ENCODE peak calls at places on chromosome 14, in five cellular contexts. T is IMR-90, E is A549, Q is K562, Y is SK-N-SH. I is an unnamed sample.

GRCh38 chr14:95515523-95516517 is 630 bp downstream of the SYNE3 start:
- DNase-seq in T (peak), E (peak), Q (peak), Y (peak), I (no peak)

GRCh38 chr14:34496679-34497513 is 34.9 kb upstream of the SPTSSA start:
- DNase-seq in T (peak), E (peak), Q (peak), Y (peak), I (no peak)

GRCh38 chr14:93984070-93984469 is 7.7 kb upstream of the ASB2 start:
- DNase-seq in T (peak), E (no peak), Q (no peak), Y (no peak), I (no peak)

GRCh38 chr14:104586832-104587620 is 7.5 kb downstream of the C14orf180 start:
- DNase-seq in T (no peak), E (no peak), Q (no peak), Y (peak), I (no peak)

GRCh38 chr14:23219075-23219474 is 18.7 kb upstream of the RNF212B start:
- DNase-seq in T (no peak), E (no peak), Q (no peak), Y (no peak), I (no peak)

GRCh38 chr14:79011091-79011919 is 841.1 kb downstream of the NRXN3 start:
- DNase-seq in T (peak), E (peak), Q (peak), Y (peak), I (no peak)

GRCh38 chr14:83291716-83292115 is 1758.1 kb upstream of the SEL1L start:
- DNase-seq in T (peak), E (no peak), Q (no peak), Y (no peak), I (no peak)

GRCh38 chr14:31294736-31295398 is 87.3 kb upstream of the HECTD1 start:
- DNase-seq in T (peak), E (no peak), Q (no peak), Y (no peak), I (no peak)

GRCh38 chr14:47149326-47149725 is 497.7 kb upstream of the RPL10L start:
- DNase-seq in T (no peak), E (no peak), Q (no peak), Y (no peak), I (no peak)

GRCh38 chr14:97290977-97291376 is 493.8 kb downstream of the VRK1 start:
- DNase-seq in T (no peak), E (no peak), Q (no peak), Y (no peak), I (no peak)

GRCh38 chr14:77023001-77023996 is 5.2 kb downstream of the IRF2BPL start:
- DNase-seq in T (peak), E (peak), Q (no peak), Y (peak), I (no peak)

GRCh38 chr14:92457018-92457565 is 56.5 kb upstream of the RIN3 start:
- DNase-seq in T (no peak), E (no peak), Q (no peak), Y (no peak), I (no peak)

GRCh38 chr14:91872011-91872476 is 4.7 kb upstream of the TC2N start:
- DNase-seq in T (no peak), E (peak), Q (no peak), Y (no peak), I (peak)

GRCh38 chr14:99389171-99389826 is 91.4 kb downstream of the SETD3 start:
- DNase-seq in T (peak), E (peak), Q (peak), Y (peak), I (no peak)

GRCh38 chr14:94689218-94689984 is 77.2 kb downstream of the SERPINA3 start:
- DNase-seq in T (peak), E (peak), Q (peak), Y (peak), I (no peak)

GRCh38 chr14:30125322-30125944 is 197.8 kb upstream of the PRKD1 start:
- DNase-seq in T (no peak), E (no peak), Q (no peak), Y (no peak), I (no peak)

GRCh38 chr14:98293527-98293926 is 978.5 kb downstream of the BCL11B start:
- DNase-seq in T (no peak), E (no peak), Q (no peak), Y (no peak), I (no peak)

GRCh38 chr14:68625366-68626090 is 167.3 kb downstream of the ZFP36L1 start:
- DNase-seq in T (no peak), E (no peak), Q (no peak), Y (no peak), I (no peak)
- H3K27ac ChIP-seq in T (no peak), E (no peak), Q (no peak), Y (no peak), I (no peak)

DNA sequence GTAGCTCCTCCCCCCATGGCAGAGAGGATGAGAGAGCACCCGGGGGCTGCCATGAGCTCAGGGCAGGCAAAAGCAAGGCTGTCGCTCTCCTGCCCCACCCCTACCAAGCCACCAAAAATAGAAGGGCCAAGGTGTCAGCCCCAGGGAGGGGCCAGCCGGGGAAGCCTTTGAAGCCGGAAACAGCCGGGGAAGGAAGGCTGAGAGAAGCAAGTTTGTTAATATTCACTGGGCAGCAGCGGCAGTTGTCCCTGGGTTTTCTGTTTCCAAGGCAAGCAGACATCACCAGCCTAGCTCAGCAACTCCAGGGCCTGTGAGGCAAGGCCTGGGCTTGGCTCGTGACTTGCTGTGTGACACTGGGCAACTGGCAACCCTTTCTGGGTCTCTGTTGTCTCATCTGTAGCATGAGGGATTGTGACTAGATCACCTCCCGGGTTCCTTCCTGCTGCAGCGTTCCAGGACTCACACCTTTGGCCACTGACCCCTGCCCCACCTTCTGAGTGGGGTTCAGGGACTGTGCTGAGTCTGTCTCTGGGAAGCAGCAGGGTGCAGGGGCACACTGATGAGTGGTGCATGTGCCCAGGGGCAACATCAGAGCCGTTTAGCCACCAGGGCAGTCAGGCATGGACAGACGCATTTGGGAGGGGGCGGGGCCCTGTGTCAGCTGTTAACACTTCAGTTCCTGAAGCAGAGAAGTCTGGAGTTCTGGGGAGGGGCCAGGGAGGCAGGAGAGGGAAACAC is 24.3 kb downstream of the SYNDIG1L start:
- DNase-seq in T (no peak), E (no peak), Q (peak), Y (peak), I (peak)
- TF ChIP-seq RCOR1 in T (no peak), E (no peak), Q (no peak), Y (no peak), I (no peak)

GRCh38 chr14:38254565-38255407 is 1.1 kb downstream of the CLEC14A start:
- DNase-seq in T (no peak), E (no peak), Q (no peak), Y (no peak), I (no peak)

GRCh38 chr14:38250316-38250715 is 5.6 kb downstream of the CLEC14A start:
- DNase-seq in T (peak), E (no peak), Q (no peak), Y (no peak), I (no peak)

GRCh38 chr14:38248629-38249028 is 7.3 kb downstream of the CLEC14A start:
- DNase-seq in T (no peak), E (no peak), Q (no peak), Y (no peak), I (no peak)

GRCh38 chr14:38255408-38255672 is 553 bp downstream of the CLEC14A start:
- DNase-seq in T (no peak), E (peak), Q (no peak), Y (no peak), I (no peak)

GRCh38 chr14:38252066-38252710 is 3.7 kb downstream of the CLEC14A start:
- DNase-seq in T (no peak), E (no peak), Q (no peak), Y (no peak), I (no peak)
- H3K27ac ChIP-seq in T (no peak), E (no peak), Q (no peak), Y (no peak), I (no peak)

GRCh38 chr14:101004176-101004575 is 100.7 kb upstream of the RTL1 start:
- DNase-seq in T (no peak), E (no peak), Q (no peak), Y (no peak), I (no peak)

GRCh38 chr14:101004954-101005353 is 101.4 kb upstream of the RTL1 start:
- DNase-seq in T (peak), E (no peak), Q (no peak), Y (no peak), I (no peak)

GRCh38 chr14:101000711-101001110 is 97.2 kb upstream of the RTL1 start:
- DNase-seq in T (no peak), E (no peak), Q (no peak), Y (no peak), I (no peak)

GRCh38 chr14:101002738-101003137 is 99.2 kb upstream of the RTL1 start:
- DNase-seq in T (no peak), E (no peak), Q (no peak), Y (no peak), I (no peak)

GRCh38 chr14:101001311-101002069 is 98.0 kb upstream of the RTL1 start:
- DNase-seq in T (peak), E (no peak), Q (no peak), Y (no peak), I (no peak)
- TF ChIP-seq RCOR1 in T (no peak), E (no peak), Q (no peak), Y (no peak), I (no peak)

GRCh38 chr14:68236525-68236924 is 416.9 kb downstream of the RAD51B start:
- DNase-seq in T (no peak), E (no peak), Q (no peak), Y (no peak), I (no peak)

GRCh38 chr14:68238956-68239355 is 419.4 kb downstream of the RAD51B start:
- DNase-seq in T (no peak), E (no peak), Q (no peak), Y (no peak), I (no peak)

GRCh38 chr14:68240388-68240787 is 420.8 kb downstream of the RAD51B start:
- DNase-seq in T (no peak), E (no peak), Q (no peak), Y (no peak), I (no peak)

GRCh38 chr14:68241862-68242490 is 422.4 kb downstream of the RAD51B start:
- DNase-seq in T (no peak), E (no peak), Q (no peak), Y (no peak), I (no peak)

DNA sequence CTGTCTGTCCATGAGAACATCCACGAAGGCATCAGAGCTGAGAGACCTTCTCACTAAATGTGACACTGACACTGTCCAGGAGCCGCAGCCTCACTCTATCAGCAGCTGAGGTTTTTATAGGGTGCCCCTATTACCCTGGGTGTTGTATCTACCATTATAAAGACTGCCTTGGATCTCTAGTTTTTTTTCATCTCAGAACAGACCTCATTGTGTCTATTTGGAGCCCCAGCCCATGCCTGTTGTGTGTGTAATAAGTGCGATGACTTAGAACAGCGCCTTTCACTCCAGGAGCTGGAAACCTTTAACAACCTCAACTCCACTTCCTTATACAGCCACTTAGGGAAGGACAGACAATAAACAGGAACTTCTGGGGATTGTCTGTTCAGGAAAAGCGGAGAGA is 420.4 kb downstream of the RAD51B start:
- DNase-seq in T (no peak), E (no peak), Q (no peak), Y (no peak), I (no peak)
- H3K27ac ChIP-seq in T (no peak), E (peak), Q (no peak), Y (peak), I (no peak)

GRCh38 chr14:90721619-90722305 is 94.5 kb downstream of the TTC7B start:
- DNase-seq in T (peak), E (no peak), Q (no peak), Y (no peak), I (no peak)

GRCh38 chr14:90722590-90722989 is 93.6 kb downstream of the TTC7B start:
- DNase-seq in T (no peak), E (no peak), Q (no peak), Y (no peak), I (no peak)

GRCh38 chr14:90720832-90721231 is 95.4 kb downstream of the TTC7B start:
- DNase-seq in T (no peak), E (no peak), Q (peak), Y (no peak), I (no peak)

GRCh38 chr14:90717916-90718315 is 98.3 kb downstream of the TTC7B start:
- DNase-seq in T (peak), E (no peak), Q (no peak), Y (no peak), I (no peak)

GRCh38 chr14:90720336-90720735 is 95.9 kb downstream of the TTC7B start:
- DNase-seq in T (peak), E (peak), Q (peak), Y (peak), I (no peak)
- TF ChIP-seq RCOR1 in T (no peak), E (no peak), Q (no peak), Y (no peak), I (no peak)

GRCh38 chr14:49617846-49618519 is 2.4 kb downstream of the RPL36AL start:
- DNase-seq in T (no peak), E (no peak), Q (no peak), Y (no peak), I (no peak)
- H3K27ac ChIP-seq in T (peak), E (no peak), Q (no peak), Y (no peak), I (no peak)

GRCh38 chr14:61101803-61102548 is 120.9 kb downstream of the SLC38A6 start:
- DNase-seq in T (peak), E (peak), Q (no peak), Y (no peak), I (no peak)
- TF ChIP-seq RCOR1 in T (no peak), E (no peak), Q (no peak), Y (no peak), I (no peak)

DNA sequence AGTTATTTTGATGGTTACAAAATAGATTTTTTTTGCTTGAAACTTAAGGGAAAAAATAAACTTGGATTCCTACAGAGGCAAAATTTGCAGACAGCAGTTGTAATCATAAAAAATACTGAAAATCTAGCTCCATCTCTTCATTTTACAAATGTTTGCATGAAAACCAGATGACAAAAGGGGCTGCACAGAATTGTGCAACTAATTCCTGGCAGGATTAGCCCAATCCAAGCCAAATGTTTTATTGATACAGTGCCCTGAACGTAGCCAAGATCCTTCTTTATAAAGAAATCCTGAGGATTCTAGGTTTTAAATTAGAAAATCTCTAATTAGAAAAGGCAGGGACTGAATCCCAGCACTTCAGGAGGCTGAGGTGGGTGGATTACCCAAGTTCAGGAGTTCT is 356.4 kb upstream of the SEL1L start:
- DNase-seq in T (no peak), E (no peak), Q (no peak), Y (no peak), I (no peak)
- H3K27ac ChIP-seq in T (no peak), E (no peak), Q (no peak), Y (no peak), I (no peak)

I was measured in GM12878.